ENCODE peak calls at places on chromosomes 7 and 10, in four cellular contexts. C is mesendoderm, H is HepG2, E is H9. K is an unnamed sample.

GRCh38 chr10:71210031-71210871 is 2.1 kb upstream of the UNC5B start:
- DNase-seq in C (no peak), H (no peak), E (no peak), K (no peak)

GRCh38 chr7:76333388-76334101 is 25.2 kb downstream of the YWHAG start:
- DNase-seq in C (no peak), H (no peak), E (no peak), K (no peak)

GRCh38 chr7:13181221-13181620 is 493.8 kb downstream of the ARL4A start:
- DNase-seq in C (no peak), H (no peak), E (no peak), K (no peak)

GRCh38 chr10:45375101-45375500 is 1.1 kb downstream of the ALOX5 start:
- DNase-seq in C (no peak), H (no peak), E (no peak), K (peak)

GRCh38 chr10:44253769-44254462 is 131.0 kb downstream of the CXCL12 start:
- DNase-seq in C (no peak), H (peak), E (no peak), K (no peak)

GRCh38 chr10:69215405-69216176 is 4.5 kb upstream of the HKDC1 start:
- DNase-seq in C (no peak), H (no peak), E (no peak), K (no peak)

GRCh38 chr10:132427071-132427771 is 30.2 kb downstream of the PWWP2B start:
- DNase-seq in C (no peak), H (no peak), E (no peak), K (no peak)

GRCh38 chr10:114100848-114101741 is 57.4 kb downstream of the ADRB1 start:
- DNase-seq in C (peak), H (no peak), E (no peak), K (no peak)

GRCh38 chr10:27319752-27320561 is 79.4 kb upstream of the ACBD5 start:
- DNase-seq in C (no peak), H (no peak), E (peak), K (no peak)

GRCh38 chr10:13617146-13617545 is 30.4 kb downstream of the PRPF18 start:
- DNase-seq in C (no peak), H (no peak), E (no peak), K (no peak)

GRCh38 chr10:124285587-124286527 is 132.9 kb downstream of the OAT start:
- DNase-seq in C (no peak), H (no peak), E (no peak), K (peak)

GRCh38 chr7:55150709-55151108 is 131.9 kb downstream of the EGFR start:
- DNase-seq in C (no peak), H (no peak), E (no peak), K (no peak)

GRCh38 chr10:124732931-124733536 is 11.1 kb downstream of the FAM53B start:
- DNase-seq in C (no peak), H (no peak), E (peak), K (no peak)

GRCh38 chr7:105890290-105890997 is 14.0 kb upstream of the ATXN7L1 start:
- DNase-seq in C (no peak), H (no peak), E (no peak), K (no peak)

GRCh38 chr7:34823650-34824258 is 165.7 kb downstream of the NPSR1 start:
- DNase-seq in C (peak), H (peak), E (peak), K (peak)

GRCh38 chr7:80136276-80137045 is 1.8 kb downstream of the GNAI1 start:
- DNase-seq in C (no peak), H (no peak), E (no peak), K (no peak)

GRCh38 chr7:69429817-69430501 is 168.3 kb upstream of the AUTS2 start:
- DNase-seq in C (no peak), H (no peak), E (peak), K (no peak)

GRCh38 chr10:70052462-70053211 is at the start of gene MACROH2A2:
- DNase-seq in C (peak), H (peak), E (peak), K (no peak)

GRCh38 chr7:99624487-99624886 is 7.7 kb downstream of the ZSCAN25 start:
- DNase-seq in C (no peak), H (no peak), E (no peak), K (no peak)

DNA sequence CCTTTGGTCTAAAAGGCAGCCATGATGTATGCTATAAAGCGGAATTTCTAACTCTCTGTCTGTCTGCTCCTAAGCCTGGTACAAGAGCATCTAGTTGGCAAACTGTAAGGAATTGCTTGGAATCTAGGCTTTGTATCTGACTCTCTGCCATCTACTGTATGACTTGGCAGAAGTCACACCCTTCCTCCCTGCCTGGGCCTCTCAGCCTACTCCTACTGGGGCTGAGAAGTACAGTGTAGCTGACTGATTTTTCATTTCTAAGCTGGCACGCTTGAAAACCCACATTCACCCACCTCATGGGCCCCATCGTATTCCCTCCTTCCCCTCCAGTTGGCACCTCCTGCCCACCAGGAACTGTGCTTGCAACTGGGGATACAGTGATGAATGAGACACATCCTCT is 435.2 kb downstream of the PLXNA4 start:
- DNase-seq in C (no peak), H (no peak), E (no peak), K (no peak)
- H3K9ac ChIP-seq in C (no peak), H (no peak), E (no peak), K (no peak)

DNA sequence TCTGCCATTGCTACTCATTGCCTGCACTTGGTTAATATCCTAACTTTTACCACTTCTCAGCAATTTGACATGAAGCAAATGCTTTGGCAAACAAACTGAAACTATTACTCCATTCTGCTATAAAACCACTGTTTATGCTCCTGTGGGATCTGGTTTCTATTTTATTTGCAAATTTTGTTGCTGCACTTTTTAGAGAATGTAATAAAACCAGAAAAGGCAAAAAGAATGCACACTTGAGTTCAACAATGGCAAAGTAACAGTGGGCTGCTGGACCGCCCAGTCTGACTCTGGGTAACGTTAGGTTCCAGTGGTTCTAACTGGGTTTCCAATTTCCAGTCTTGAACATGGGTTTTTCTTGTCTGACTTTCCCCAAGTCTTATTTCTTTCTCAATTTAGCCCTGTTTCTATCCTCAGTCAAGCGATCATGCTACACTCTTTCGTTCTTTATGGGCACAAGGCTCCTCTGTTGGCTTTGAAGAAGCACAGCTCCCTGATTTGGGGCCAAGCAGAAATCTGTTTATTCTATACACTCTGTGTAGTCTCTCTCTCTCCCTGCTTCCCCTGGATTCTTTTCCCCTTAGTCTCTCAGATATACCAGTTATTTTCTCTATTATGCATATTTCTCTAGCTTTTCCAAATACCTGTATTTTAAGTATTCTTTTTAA is 129.2 kb upstream of the FAM3C start:
- DNase-seq in C (no peak), H (no peak), E (no peak), K (no peak)
- H3K4me2 ChIP-seq in C (no peak), H (no peak), E (no peak), K (no peak)

DNA sequence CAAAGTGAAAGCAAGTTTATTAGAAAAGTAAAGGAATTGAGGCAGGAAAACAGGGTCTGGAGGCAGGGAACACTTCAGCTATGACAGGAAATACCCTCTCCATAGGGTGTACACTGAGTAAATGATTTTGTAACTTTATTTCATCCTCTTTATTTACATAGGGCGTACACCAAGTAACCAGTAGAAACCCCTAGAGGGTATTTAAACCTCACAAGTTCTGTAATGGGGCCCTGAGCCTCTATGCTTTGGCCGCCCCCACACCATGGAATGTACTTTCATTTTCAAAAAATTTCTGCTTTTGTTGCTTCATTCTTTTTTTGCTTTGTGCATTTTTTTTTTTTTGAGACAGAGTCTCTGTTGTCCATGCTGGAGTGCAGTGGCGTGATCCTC is 1.4 kb upstream of the PSMG3 start:
- DNase-seq in C (no peak), H (peak), E (no peak), K (peak)
- H3K9ac ChIP-seq in C (no peak), H (peak), E (no peak), K (peak)

GRCh38 chr7:135158141-135158655 is 10.3 kb downstream of the TMEM140 start:
- DNase-seq in C (no peak), H (no peak), E (no peak), K (no peak)

GRCh38 chr7:135160098-135160857 is 10.2 kb downstream of the CYREN start:
- DNase-seq in C (peak), H (no peak), E (no peak), K (no peak)

GRCh38 chr7:135160858-135161653 is 9.5 kb downstream of the CYREN start:
- DNase-seq in C (peak), H (no peak), E (no peak), K (no peak)

GRCh38 chr7:135158874-135159273 is 11.0 kb downstream of the TMEM140 start:
- DNase-seq in C (no peak), H (no peak), E (no peak), K (no peak)

GRCh38 chr7:135159359-135160087 is 11.0 kb downstream of the CYREN start:
- DNase-seq in C (no peak), H (no peak), E (no peak), K (no peak)
- H3K4me2 ChIP-seq in C (no peak), H (peak), E (no peak), K (no peak)

DNA sequence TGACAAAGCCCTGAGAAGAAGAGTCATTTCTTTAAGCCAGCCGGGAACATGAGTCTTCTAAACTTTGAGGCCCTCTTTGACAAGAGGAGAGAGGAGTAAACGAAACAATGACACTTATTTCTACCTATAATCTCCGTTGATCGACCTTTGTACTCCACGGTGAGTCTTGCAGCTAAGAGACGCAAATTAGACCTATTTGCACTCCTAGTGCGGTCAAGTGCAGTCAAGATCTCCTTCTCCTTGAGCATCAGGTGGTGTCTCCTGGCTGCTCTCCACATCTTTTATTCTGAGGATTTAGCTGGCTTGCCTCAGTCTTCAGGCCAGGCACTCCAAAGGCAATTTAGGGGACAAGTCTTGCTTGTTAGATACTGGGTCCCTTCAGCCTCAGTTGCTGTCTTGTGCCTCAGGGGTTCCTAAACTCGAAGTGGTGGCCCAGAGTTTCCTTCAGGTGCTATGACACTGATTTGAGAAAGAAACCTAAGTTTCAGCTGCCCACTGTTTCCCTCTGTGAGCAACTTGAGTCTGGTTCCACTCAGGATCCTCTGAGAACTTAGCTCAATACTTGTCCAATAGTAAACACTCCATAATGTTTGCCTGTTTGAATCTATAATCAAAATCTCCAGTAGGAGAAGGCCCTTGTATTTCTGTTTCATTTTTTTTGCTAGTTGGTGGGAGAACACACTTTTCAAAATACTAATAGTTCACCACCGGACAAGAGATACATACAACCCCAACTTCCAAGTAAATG is 312.9 kb downstream of the RNLS start:
- DNase-seq in C (no peak), H (no peak), E (no peak), K (no peak)
- H3K9ac ChIP-seq in C (no peak), H (no peak), E (no peak), K (no peak)

DNA sequence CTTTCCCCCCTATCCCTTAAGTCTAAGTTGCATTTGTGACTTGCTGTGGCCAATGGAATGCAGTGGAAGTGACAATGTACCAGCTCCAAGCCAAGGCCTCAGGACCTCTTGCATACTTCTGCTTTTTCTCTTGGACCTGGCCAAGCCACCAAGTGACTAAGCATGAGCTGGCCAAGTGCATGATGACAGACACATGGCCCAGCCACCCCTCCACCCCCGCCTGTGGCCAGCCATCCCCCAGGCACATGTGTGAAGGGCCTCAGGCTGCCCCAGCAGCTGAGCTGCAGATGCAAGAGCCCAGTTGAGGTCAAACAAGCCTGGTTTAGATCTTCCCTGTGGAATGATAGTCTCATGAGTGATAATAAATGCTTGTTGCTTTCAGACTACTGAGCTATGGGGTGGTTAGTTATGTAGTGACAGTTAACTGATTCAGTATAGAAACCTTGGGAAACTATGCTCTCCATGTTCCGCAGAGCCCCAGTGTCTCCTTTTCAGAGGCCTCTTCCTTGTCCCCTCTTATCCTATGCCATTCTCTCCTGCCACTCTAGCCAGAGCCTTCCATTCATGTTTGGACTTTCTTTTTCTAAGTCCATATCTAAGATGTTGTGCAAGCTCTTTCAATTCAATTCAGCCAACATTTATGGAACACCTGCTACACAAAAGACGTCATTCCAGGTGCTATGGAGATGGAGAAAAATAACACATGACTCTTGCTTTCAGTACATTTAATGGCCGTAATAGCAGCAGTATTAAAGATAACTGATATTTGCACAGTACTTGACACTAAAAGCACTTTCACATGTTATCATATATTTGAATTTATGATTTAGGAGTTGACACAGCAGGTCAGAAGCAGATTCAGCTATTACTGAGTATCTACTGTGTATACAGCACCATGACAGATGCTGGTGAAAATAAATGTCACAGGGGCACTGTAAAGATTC is 55.5 kb upstream of the LOXL4 start:
- DNase-seq in C (peak), H (peak), E (no peak), K (no peak)
- H3K4me2 ChIP-seq in C (no peak), H (no peak), E (no peak), K (no peak)

GRCh38 chr10:72682626-72683025 is 9.3 kb upstream of the MCU start:
- DNase-seq in C (no peak), H (no peak), E (no peak), K (no peak)

GRCh38 chr10:72689660-72690059 is 2.3 kb upstream of the MCU start:
- DNase-seq in C (no peak), H (no peak), E (no peak), K (no peak)

GRCh38 chr10:72687035-72687434 is 4.9 kb upstream of the MCU start:
- DNase-seq in C (no peak), H (no peak), E (no peak), K (no peak)

GRCh38 chr10:72688208-72688651 is 3.7 kb upstream of the MCU start:
- DNase-seq in C (peak), H (peak), E (no peak), K (no peak)

GRCh38 chr10:72685264-72685921 is 6.5 kb upstream of the MCU start:
- DNase-seq in C (no peak), H (no peak), E (no peak), K (no peak)
- H3K9ac ChIP-seq in C (no peak), H (no peak), E (no peak), K (no peak)

GRCh38 chr10:90587561-90587960 is 270.3 kb downstream of the HTR7 start:
- DNase-seq in C (no peak), H (no peak), E (no peak), K (no peak)
- H3K4me2 ChIP-seq in C (no peak), H (no peak), E (no peak), K (no peak)

DNA sequence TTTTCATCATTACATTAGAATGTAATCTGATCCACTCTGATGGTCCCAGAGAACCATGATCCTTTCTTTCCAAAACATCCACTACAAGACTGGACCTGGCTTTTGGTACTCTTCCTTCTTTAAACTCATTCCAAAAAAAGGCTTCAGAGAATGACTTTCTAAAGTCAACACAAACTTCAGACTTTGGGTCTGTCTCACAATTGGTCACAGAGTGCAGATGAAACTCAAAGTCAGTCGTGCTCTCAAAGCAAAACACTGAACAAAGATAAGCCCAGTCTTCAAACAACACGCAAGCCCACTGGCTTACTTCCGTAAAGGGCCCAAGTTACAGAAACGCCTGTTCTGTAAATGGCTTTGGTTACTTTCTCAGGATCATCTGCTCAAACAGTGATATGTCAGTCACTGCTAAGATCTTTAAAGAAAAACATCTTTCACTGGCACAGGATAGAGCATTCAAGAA is 250.9 kb upstream of the MKLN1 start:
- DNase-seq in C (no peak), H (peak), E (no peak), K (no peak)
- H3K9ac ChIP-seq in C (no peak), H (no peak), E (peak), K (no peak)

K was measured in Karpas-422.